ENCODE peak calls at places on chromosomes 1 and 21, in nine cellular contexts. N, V, E, O, K, Z, F, B and C are unnamed samples.
A peak's percentile ranks its signal among the peaks of the same experiment; 100 is the strongest.

GRCh38 chr1:951364-951763 is 7.7 kb downstream of the NOC2L start:
- DNase-seq in K (no peak), B (no peak), O (no peak), N (no peak), F (no peak), Z (peak; percentile 44), V (no peak), E (no peak), C (no peak)

GRCh38 chr1:166814611-166815010 is 24.7 kb upstream of the POGK start:
- DNase-seq in F (no peak), V (no peak), B (no peak), E (no peak), O (peak; percentile 16), Z (no peak), N (no peak), K (no peak), C (no peak)

GRCh38 chr1:81509619-81510018 is 291.1 kb upstream of the ADGRL2 start:
- DNase-seq in F (no peak), O (peak; percentile 73), N (no peak), K (no peak), E (no peak), V (no peak), B (no peak), Z (peak; percentile 25), C (no peak)

GRCh38 chr1:97094257-97094972 is 372.8 kb downstream of the PTBP2 start:
- DNase-seq in Z (peak; percentile 59), N (no peak), F (no peak), V (no peak), O (peak; percentile 89), K (no peak), B (no peak), E (no peak), C (no peak)

GRCh38 chr1:21716169-21716568 is 47.0 kb upstream of the RAP1GAP start:
- DNase-seq in Z (no peak), F (no peak), V (no peak), E (no peak), B (no peak), K (no peak), O (no peak), N (no peak), C (no peak)

GRCh38 chr1:214213136-214213535 is 67.8 kb upstream of the SMYD2 start:
- DNase-seq in O (peak; percentile 95), E (no peak), B (no peak), F (no peak), V (no peak), K (no peak), Z (no peak), N (no peak), C (no peak)

GRCh38 chr1:3676581-3677410 is 24.5 kb downstream of the TP73 start:
- DNase-seq in Z (no peak), F (no peak), O (no peak), K (no peak), N (no peak), B (peak; percentile 9), V (no peak), E (no peak), C (no peak)

GRCh38 chr1:21939650-21940374 is 2.7 kb upstream of the HSPG2 start:
- DNase-seq in B (peak; percentile 92), K (peak; percentile 52), O (peak; percentile 98), Z (peak; percentile 87), N (peak; percentile 93), V (peak; percentile 84), E (no peak), F (peak; percentile 80), C (peak; percentile 97)

GRCh38 chr21:44298301-44298700 is 1.6 kb upstream of the PFKL start:
- DNase-seq in N (no peak), V (no peak), O (peak; percentile 19), K (no peak), F (no peak), B (no peak), E (peak; percentile 51), Z (no peak), C (no peak)

GRCh38 chr1:45840704-45841103 is 37.3 kb downstream of the MAST2 start:
- DNase-seq in F (no peak), E (peak; percentile 83), Z (no peak), V (no peak), N (no peak), K (no peak), B (no peak), O (no peak), C (no peak)

GRCh38 chr1:108553910-108554309 is 6.0 kb upstream of the EEIG2 start:
- DNase-seq in Z (no peak), F (no peak), B (no peak), K (no peak), E (no peak), O (no peak), N (no peak), V (no peak), C (no peak)

GRCh38 chr1:995665-996633 is 3.9 kb downstream of the HES4 start:
- DNase-seq in E (no peak), O (peak; percentile 53), B (peak; percentile 15), F (no peak), Z (no peak), K (peak; percentile 52), V (no peak), N (peak; percentile 61), C (no peak)

GRCh38 chr1:156591432-156592157 is at the start of gene NAXE:
- DNase-seq in N (peak; percentile 77), F (peak; percentile 85), B (peak; percentile 75), E (peak; percentile 78), K (peak; percentile 95), Z (peak; percentile 39), O (peak; percentile 62), V (peak; percentile 54), C (no peak)

GRCh38 chr1:205455581-205456382 is at the start of gene BLACAT1:
- DNase-seq in V (no peak), F (no peak), E (no peak), K (no peak), N (no peak), O (no peak), Z (no peak), B (no peak), C (no peak)

GRCh38 chr1:30087465-30087864 is 635.9 kb downstream of the MATN1 start:
- DNase-seq in Z (no peak), O (no peak), K (peak; percentile 61), B (no peak), E (peak; percentile 7), V (no peak), N (no peak), F (no peak), C (no peak)

GRCh38 chr1:23422313-23422877 is 2.2 kb downstream of the TCEA3 start:
- DNase-seq in N (peak; percentile 89), B (peak; percentile 73), K (peak; percentile 73), F (peak; percentile 72), E (no peak), Z (peak; percentile 82), O (peak; percentile 31), V (peak; percentile 53), C (peak; percentile 84)

GRCh38 chr1:12508849-12509248 is 109.2 kb downstream of the DHRS3 start:
- DNase-seq in N (no peak), B (no peak), Z (no peak), F (no peak), O (no peak), K (no peak), V (no peak), E (no peak), C (no peak)

GRCh38 chr1:234599617-234600417 is 10.2 kb downstream of the IRF2BP2 start:
- DNase-seq in N (peak; percentile 89), K (peak; percentile 93), E (peak; percentile 88), B (peak; percentile 91), V (peak; percentile 71), O (peak; percentile 87), Z (peak; percentile 89), F (peak; percentile 83), C (peak; percentile 96)

DNA sequence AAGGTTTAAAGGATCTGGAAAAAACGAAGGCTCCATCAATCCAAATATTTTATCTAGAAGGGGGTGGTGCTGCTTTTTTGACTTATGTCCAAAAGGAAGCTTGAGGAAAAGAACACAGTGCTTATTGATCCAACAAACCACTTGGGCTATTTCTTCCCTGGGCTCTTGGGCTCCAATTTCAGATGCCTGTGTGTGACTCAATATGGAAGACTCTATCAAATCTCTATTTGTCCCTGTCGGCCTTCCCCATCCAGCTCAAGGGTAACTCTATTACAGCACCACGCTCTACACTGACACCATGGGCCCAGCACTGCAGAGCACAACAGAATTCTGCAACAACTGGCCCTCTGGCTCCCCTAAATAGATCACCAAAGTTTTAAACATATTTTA is 51.7 kb downstream of the CAPZB start:
- DNase-seq in E (no peak), N (no peak), V (no peak), Z (no peak), O (no peak), B (no peak), F (no peak), K (no peak), C (no peak)
- H3K27ac ChIP-seq in E (no peak overlapping the region), N (peak overlapping the region; percentile 89), V (peak overlapping the region; percentile 86), Z (peak overlapping the region; percentile 8), O (no peak overlapping the region), B (peak overlapping the region; percentile 79), F (peak overlapping the region; percentile 94), K (peak overlapping the region; percentile 62), C (peak overlapping the region; percentile 86)

GRCh38 chr1:63773815-63774616 is at the start of gene ROR1:
- DNase-seq in B (peak; percentile 88), F (peak; percentile 90), K (peak; percentile 95), V (peak; percentile 81), N (peak; percentile 93), O (peak; percentile 82), Z (peak; percentile 88), E (peak; percentile 73), C (peak; percentile 95)
- TF ChIP-seq CTCF in B (peak; percentile 61), F (peak; percentile 57), K (peak; percentile 69), V (peak; percentile 85), N (peak; percentile 31), O (peak; percentile 23), Z (peak; percentile 67), E (peak; percentile 70), C (peak; percentile 38)

GRCh38 chr21:29185633-29186032 is 55.2 kb downstream of the MAP3K7CL start:
- DNase-seq in V (no peak), K (no peak), F (no peak), O (no peak), E (no peak), Z (no peak), N (no peak), B (no peak), C (no peak)

GRCh38 chr21:29181799-29182470 is 51.5 kb downstream of the MAP3K7CL start:
- DNase-seq in V (no peak), N (no peak), K (no peak), Z (peak; percentile 95), B (no peak), O (peak; percentile 64), E (no peak), F (peak; percentile 37), C (no peak)

GRCh38 chr21:29185172-29185571 is 54.7 kb downstream of the MAP3K7CL start:
- DNase-seq in B (no peak), E (no peak), O (no peak), Z (no peak), K (no peak), V (no peak), F (no peak), N (no peak), C (no peak)

GRCh38 chr21:29184047-29184446 is 53.6 kb downstream of the MAP3K7CL start:
- DNase-seq in F (no peak), B (no peak), N (no peak), V (no peak), K (no peak), E (no peak), Z (no peak), O (no peak), C (no peak)

GRCh38 chr21:29182674-29183073 is 52.2 kb downstream of the MAP3K7CL start:
- DNase-seq in O (no peak), Z (no peak), N (no peak), V (no peak), E (no peak), K (no peak), B (no peak), F (no peak), C (no peak)
- H3K4me3 ChIP-seq in O (no peak overlapping the region), Z (no peak overlapping the region), N (no peak overlapping the region), V (no peak overlapping the region), E (no peak overlapping the region), K (peak overlapping the region; percentile 43), B (peak overlapping the region; percentile 38), F (no peak overlapping the region), C (peak overlapping the region; percentile 64)

GRCh38 chr1:204426035-204426436 is 14.4 kb upstream of the PPP1R15B start:
- DNase-seq in E (no peak), V (no peak), K (no peak), F (no peak), N (no peak), Z (peak; percentile 49), O (peak; percentile 73), B (no peak), C (no peak)
- H3K27ac ChIP-seq in E (no peak overlapping the region), V (no peak overlapping the region), K (no peak overlapping the region), F (no peak overlapping the region), N (no peak overlapping the region), Z (no peak overlapping the region), O (no peak overlapping the region), B (no peak overlapping the region), C (no peak overlapping the region)